ENCODE peak calls at places on chromosomes 7 and 10, in eight cellular contexts. M is iris pigment epithelial cell, A is Calu3, X is HTR-8/SVneo, V is hippocampal formation, R is NCI-H446, Y is HuH-7.5, U is ecto neural progenitor cell. W is an unnamed sample.

GRCh38 chr10:101022967-101023705 is 7.8 kb downstream of the PDZD7 start:
- DNase-seq in V (no peak), U (no peak), A (no peak), Y (no peak), X (no peak), M (no peak), R (no peak), W (no peak)

GRCh38 chr10:132498562-132499366 is 38.8 kb upstream of the INPP5A start:
- DNase-seq in A (no peak), X (no peak), R (no peak), U (no peak), V (no peak), M (no peak), Y (no peak), W (no peak)

GRCh38 chr10:70992436-70992835 is 104.1 kb upstream of the PCBD1 start:
- DNase-seq in V (no peak), Y (no peak), R (no peak), M (no peak), U (no peak), A (no peak), X (no peak), W (no peak)

GRCh38 chr7:374706-375490 is 84.9 kb downstream of the FOXL3 start:
- DNase-seq in X (no peak), R (no peak), U (peak), Y (no peak), A (no peak), M (no peak), V (no peak), W (no peak)

GRCh38 chr7:78673272-78673671 is 780.2 kb downstream of the MAGI2 start:
- DNase-seq in M (no peak), U (no peak), R (no peak), Y (no peak), A (peak), V (no peak), X (no peak), W (no peak)

GRCh38 chr7:135283959-135284638 is 50.5 kb downstream of the STRA8 start:
- DNase-seq in M (no peak), U (no peak), A (no peak), R (no peak), Y (no peak), X (no peak), V (no peak), W (no peak)

GRCh38 chr7:151647874-151648273 is 128.2 kb upstream of the RHEB start:
- DNase-seq in X (no peak), U (no peak), V (no peak), R (no peak), M (no peak), A (no peak), Y (no peak), W (no peak)

GRCh38 chr10:130395248-130395936 is 259.2 kb downstream of the GLRX3 start:
- DNase-seq in R (no peak), X (no peak), U (peak), M (no peak), V (no peak), A (no peak), Y (no peak), W (no peak)

GRCh38 chr10:78712147-78712546 is 356.6 kb upstream of the ZMIZ1 start:
- DNase-seq in Y (no peak), U (no peak), V (no peak), M (no peak), R (peak), A (no peak), X (no peak), W (no peak)

GRCh38 chr10:12710594-12711343 is 290.7 kb downstream of the CCDC3 start:
- DNase-seq in A (peak), U (peak), M (peak), V (peak), Y (peak), X (peak), R (peak), W (peak)

GRCh38 chr10:72044417-72045041 is 43.8 kb downstream of the SPOCK2 start:
- DNase-seq in U (no peak), M (no peak), V (peak), R (no peak), X (no peak), A (peak), Y (no peak), W (no peak)

GRCh38 chr10:1229116-1229515 is 172.9 kb downstream of the WDR37 start:
- DNase-seq in U (no peak), V (no peak), A (no peak), M (no peak), X (no peak), Y (no peak), R (no peak), W (no peak)

GRCh38 chr10:75294518-75294865 is 58.7 kb upstream of the COMTD1 start:
- DNase-seq in R (no peak), M (no peak), X (peak), U (no peak), Y (no peak), V (no peak), A (no peak), W (peak)